ENCODE peak calls at places on chromosomes 12 and 14, in four cellular contexts. One of them, this sample, is unnamed.

GRCh38 chr12:112714166-112714565 is 77.4 kb upstream of the RPH3A start:
- DNase-seq in A549: no peak
- DNase-seq in heart right ventricle: no peak
- DNase-seq in mammary epithelial cell: peak; percentile 31
- DNase-seq in this sample: no peak

GRCh38 chr12:59843260-59843843 is 247.5 kb downstream of the SLC16A7 start:
- DNase-seq in A549: no peak
- DNase-seq in heart right ventricle: no peak
- DNase-seq in mammary epithelial cell: no peak
- DNase-seq in this sample: no peak

GRCh38 chr14:57686317-57686716 is 179.6 kb downstream of the SLC35F4 start:
- DNase-seq in A549: no peak
- DNase-seq in heart right ventricle: no peak
- DNase-seq in mammary epithelial cell: no peak
- DNase-seq in this sample: no peak

GRCh38 chr12:23099604-23100003 is 474.6 kb downstream of the ETNK1 start:
- DNase-seq in A549: no peak
- DNase-seq in heart right ventricle: no peak
- DNase-seq in mammary epithelial cell: no peak
- DNase-seq in this sample: no peak

GRCh38 chr14:95529242-95529641 is 5.6 kb upstream of the GLRX5 start:
- DNase-seq in A549: no peak
- DNase-seq in heart right ventricle: no peak
- DNase-seq in mammary epithelial cell: no peak
- DNase-seq in this sample: peak; percentile 65

GRCh38 chr12:102216086-102216691 is 18.6 kb upstream of the PMCH start:
- DNase-seq in A549: peak; percentile 38
- DNase-seq in heart right ventricle: no peak
- DNase-seq in mammary epithelial cell: peak; percentile 8
- DNase-seq in this sample: no peak

GRCh38 chr14:86015916-86016315 is 486.0 kb downstream of the FLRT2 start:
- DNase-seq in A549: no peak
- DNase-seq in heart right ventricle: no peak
- DNase-seq in mammary epithelial cell: no peak
- DNase-seq in this sample: no peak

GRCh38 chr12:109758406-109759075 is 44.9 kb downstream of the FAM222A start:
- DNase-seq in A549: no peak
- DNase-seq in heart right ventricle: no peak
- DNase-seq in mammary epithelial cell: no peak
- DNase-seq in this sample: no peak

GRCh38 chr12:5456025-5456424 is 24.1 kb downstream of the NTF3 start:
- DNase-seq in A549: no peak
- DNase-seq in heart right ventricle: no peak
- DNase-seq in mammary epithelial cell: no peak
- DNase-seq in this sample: no peak

GRCh38 chr12:127459687-127460086 is 807.3 kb upstream of the TMEM132C start:
- DNase-seq in A549: peak; percentile 19
- DNase-seq in heart right ventricle: no peak
- DNase-seq in mammary epithelial cell: no peak
- DNase-seq in this sample: no peak

GRCh38 chr12:1773937-1774655 is 46.3 kb upstream of the LRTM2 start:
- DNase-seq in A549: no peak
- DNase-seq in heart right ventricle: no peak
- DNase-seq in mammary epithelial cell: no peak
- DNase-seq in this sample: no peak

GRCh38 chr14:50954811-50955372 is 10.6 kb upstream of the PYGL start:
- DNase-seq in A549: peak; percentile 79
- DNase-seq in heart right ventricle: no peak
- DNase-seq in mammary epithelial cell: peak; percentile 66
- DNase-seq in this sample: no peak

GRCh38 chr12:77724367-77724957 is 106.2 kb upstream of the NAV3 start:
- DNase-seq in A549: peak; percentile 50
- DNase-seq in heart right ventricle: no peak
- DNase-seq in mammary epithelial cell: peak; percentile 25
- DNase-seq in this sample: no peak

GRCh38 chr12:52358575-52359350 is 8.5 kb downstream of the KRT85 start:
- DNase-seq in A549: no peak
- DNase-seq in heart right ventricle: no peak
- DNase-seq in mammary epithelial cell: no peak
- DNase-seq in this sample: no peak

GRCh38 chr12:1325666-1326065 is 268.7 kb downstream of the FBXL14 start:
- DNase-seq in A549: no peak
- DNase-seq in heart right ventricle: no peak
- DNase-seq in mammary epithelial cell: peak; percentile 45
- DNase-seq in this sample: no peak

GRCh38 chr12:85807681-85808228 is 28.5 kb downstream of the RASSF9 start:
- DNase-seq in A549: no peak
- DNase-seq in heart right ventricle: no peak
- DNase-seq in mammary epithelial cell: no peak
- DNase-seq in this sample: no peak

GRCh38 chr14:31842905-31843304 is 234.2 kb upstream of the ARHGAP5 start:
- DNase-seq in A549: no peak
- DNase-seq in heart right ventricle: no peak
- DNase-seq in mammary epithelial cell: no peak
- DNase-seq in this sample: no peak

GRCh38 chr12:88574278-88574677 is 6.0 kb downstream of the KITLG start:
- DNase-seq in A549: no peak
- DNase-seq in heart right ventricle: no peak
- DNase-seq in mammary epithelial cell: no peak
- DNase-seq in this sample: no peak

GRCh38 chr12:104604070-104604994 is 147.6 kb downstream of the CHST11 start:
- DNase-seq in A549: peak; percentile 94
- DNase-seq in heart right ventricle: peak; percentile 34
- DNase-seq in mammary epithelial cell: peak; percentile 94
- DNase-seq in this sample: peak; percentile 96

GRCh38 chr14:76985021-76985420 is 43.5 kb downstream of the IRF2BPL start:
- DNase-seq in A549: no peak
- DNase-seq in heart right ventricle: no peak
- DNase-seq in mammary epithelial cell: no peak
- DNase-seq in this sample: no peak

GRCh38 chr12:10829994-10830393 is 3.8 kb upstream of the TAS2R10 start:
- DNase-seq in A549: no peak
- DNase-seq in heart right ventricle: no peak
- DNase-seq in mammary epithelial cell: no peak
- DNase-seq in this sample: no peak

GRCh38 chr14:106286697-106287290 is 760.4 kb downstream of the TMEM121 start:
- DNase-seq in A549: peak; percentile 7
- DNase-seq in heart right ventricle: no peak
- DNase-seq in mammary epithelial cell: no peak
- DNase-seq in this sample: no peak

GRCh38 chr12:70379856-70380255 is 13.8 kb downstream of the KCNMB4 start:
- DNase-seq in A549: no peak
- DNase-seq in heart right ventricle: no peak
- DNase-seq in mammary epithelial cell: no peak
- DNase-seq in this sample: no peak

GRCh38 chr12:3837049-3837448 is 36.1 kb downstream of the PARP11 start:
- DNase-seq in A549: no peak
- DNase-seq in heart right ventricle: no peak
- DNase-seq in mammary epithelial cell: no peak
- DNase-seq in this sample: no peak

GRCh38 chr14:95071649-95072256 is 85.6 kb downstream of the DICER1 start:
- DNase-seq in A549: no peak
- DNase-seq in heart right ventricle: no peak
- DNase-seq in mammary epithelial cell: no peak
- DNase-seq in this sample: no peak

GRCh38 chr12:5269846-5270245 is 162.1 kb upstream of the NTF3 start:
- DNase-seq in A549: no peak
- DNase-seq in heart right ventricle: no peak
- DNase-seq in mammary epithelial cell: no peak
- DNase-seq in this sample: peak; percentile 8

DNA sequence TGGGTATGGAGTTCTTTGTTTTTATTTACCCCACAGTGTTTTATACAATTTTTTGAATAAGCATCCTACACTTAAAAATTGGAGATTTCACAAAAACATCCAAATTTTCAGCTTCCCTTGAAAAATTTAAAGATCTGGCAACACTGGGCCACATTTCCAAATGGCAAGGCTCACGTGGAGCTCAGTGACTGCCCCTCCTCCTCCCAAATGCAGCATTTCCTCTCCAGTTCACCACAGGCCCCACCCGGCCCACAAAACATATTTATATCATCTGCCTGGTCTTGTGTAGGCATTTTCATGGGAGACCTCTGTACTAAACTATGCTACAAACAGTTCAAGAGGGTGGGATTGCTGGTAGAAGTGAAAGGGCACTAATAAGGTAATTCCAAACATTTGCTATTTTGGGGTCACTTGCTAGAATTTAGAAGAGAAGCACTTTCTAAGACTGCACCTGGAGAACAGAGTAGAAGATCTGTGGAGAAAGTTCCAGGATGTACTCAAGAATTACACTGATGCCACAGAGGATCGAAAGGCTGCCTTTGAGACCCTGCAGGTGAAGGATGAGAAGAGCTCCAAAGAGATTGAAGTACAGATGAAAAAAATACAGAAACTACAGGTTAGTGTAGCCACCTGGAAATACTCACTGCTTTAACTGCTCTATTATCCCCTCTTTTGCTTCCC is 7.3 kb downstream of the FKBP11 start:
- DNase-seq in A549: no peak
- DNase-seq in heart right ventricle: no peak
- DNase-seq in mammary epithelial cell: no peak
- DNase-seq in this sample: no peak
- H3K4me3 ChIP-seq in A549: no peak overlapping the region
- H3K4me3 ChIP-seq in heart right ventricle: no peak overlapping the region
- H3K4me3 ChIP-seq in mammary epithelial cell: no peak overlapping the region
- H3K4me3 ChIP-seq in this sample: no peak overlapping the region

GRCh38 chr12:94754653-94755052 is 104.3 kb upstream of the TMCC3 start:
- DNase-seq in A549: no peak
- DNase-seq in heart right ventricle: no peak
- DNase-seq in mammary epithelial cell: no peak
- DNase-seq in this sample: no peak
- TF ChIP-seq CTCF in A549: peak; percentile 10
- TF ChIP-seq CTCF in heart right ventricle: no peak
- TF ChIP-seq CTCF in mammary epithelial cell: peak; percentile 44
- TF ChIP-seq CTCF in this sample: no peak

GRCh38 chr12:87518508-87518907 is 510.7 kb downstream of the C12orf50 start:
- DNase-seq in A549: no peak
- DNase-seq in heart right ventricle: no peak
- DNase-seq in mammary epithelial cell: peak; percentile 60
- DNase-seq in this sample: no peak

GRCh38 chr12:87520968-87521367 is 508.2 kb downstream of the C12orf50 start:
- DNase-seq in A549: no peak
- DNase-seq in heart right ventricle: no peak
- DNase-seq in mammary epithelial cell: no peak
- DNase-seq in this sample: no peak
- H3K4me3 ChIP-seq in A549: no peak overlapping the region
- H3K4me3 ChIP-seq in heart right ventricle: no peak overlapping the region
- H3K4me3 ChIP-seq in mammary epithelial cell: no peak overlapping the region
- H3K4me3 ChIP-seq in this sample: no peak overlapping the region

GRCh38 chr12:124498870-124499753 is 68.3 kb downstream of the NCOR2 start:
- DNase-seq in A549: no peak
- DNase-seq in heart right ventricle: peak; percentile 24
- DNase-seq in mammary epithelial cell: no peak
- DNase-seq in this sample: no peak
- TF ChIP-seq CTCF in A549: no peak
- TF ChIP-seq CTCF in heart right ventricle: no peak
- TF ChIP-seq CTCF in mammary epithelial cell: no peak
- TF ChIP-seq CTCF in this sample: no peak